ENCODE peak calls at places on chromosome 4, in seven cellular contexts. P, B, H, L, I, X and O are unnamed samples.

GRCh38 chr4:96839441-96839840 is 999.5 kb downstream of the PDHA2 start:
- DNase-seq in L (no peak), P (no peak), I (no peak), X (no peak), B (no peak), H (no peak), O (no peak)

GRCh38 chr4:175805863-175806262 is 6.2 kb downstream of the GPM6A start:
- DNase-seq in H (no peak), X (no peak), L (no peak), B (no peak), P (no peak), I (no peak), O (no peak)

GRCh38 chr4:123696712-123697111 is 300.1 kb downstream of the SPRY1 start:
- DNase-seq in L (no peak), B (no peak), P (no peak), X (no peak), I (no peak), H (no peak), O (no peak)

GRCh38 chr4:16897991-16898827 is at the start of gene LDB2:
- DNase-seq in B (peak; percentile 77), L (peak; percentile 72), P (peak; percentile 88), H (peak; percentile 85), X (peak; percentile 54), I (peak; percentile 31), O (no peak)

GRCh38 chr4:156999175-156999517 is 27.5 kb upstream of the PDGFC start:
- DNase-seq in X (no peak), B (no peak), I (peak; percentile 79), H (no peak), L (peak; percentile 61), P (peak; percentile 97), O (no peak)

GRCh38 chr4:8121236-8122015 is 37.2 kb downstream of the ABLIM2 start:
- DNase-seq in B (no peak), H (no peak), P (no peak), L (no peak), X (no peak), I (no peak), O (no peak)

GRCh38 chr4:168183717-168184571 is 91.6 kb downstream of the ANXA10 start:
- DNase-seq in B (no peak), H (no peak), I (no peak), P (peak; percentile 59), X (no peak), L (peak; percentile 25), O (no peak)

GRCh38 chr4:176755001-176755400 is 37.7 kb downstream of the VEGFC start:
- DNase-seq in I (no peak), L (no peak), H (no peak), P (no peak), X (no peak), B (no peak), O (no peak)

GRCh38 chr4:179110356-179110755 is 1668.1 kb upstream of the AGA start:
- DNase-seq in H (no peak), I (no peak), X (no peak), B (no peak), P (peak; percentile 98), L (no peak), O (no peak)

GRCh38 chr4:80005863-80006262 is 67.2 kb downstream of the ANTXR2 start:
- DNase-seq in B (no peak), P (peak; percentile 65), X (no peak), H (no peak), L (no peak), I (no peak), O (no peak)

GRCh38 chr4:610411-611261 is 14.7 kb upstream of the PDE6B start:
- DNase-seq in X (no peak), L (no peak), P (peak; percentile 49), B (no peak), H (no peak), I (no peak), O (no peak)

GRCh38 chr4:36392049-36392448 is 110.6 kb downstream of the DTHD1 start:
- DNase-seq in L (no peak), P (no peak), X (no peak), I (no peak), H (no peak), B (no peak), O (no peak)

GRCh38 chr4:184288451-184289178 is 70.9 kb upstream of the ENPP6 start:
- DNase-seq in B (no peak), X (no peak), L (no peak), I (no peak), H (no peak), P (no peak), O (no peak)

GRCh38 chr4:120826449-120826848 is 96.1 kb downstream of the PRDM5 start:
- DNase-seq in I (no peak), H (no peak), P (no peak), X (no peak), L (no peak), B (no peak), O (no peak)

GRCh38 chr4:66284991-66285451 is 614.7 kb upstream of the EPHA5 start:
- DNase-seq in B (no peak), L (no peak), P (no peak), I (no peak), X (no peak), H (no peak), O (no peak)

GRCh38 chr4:79442422-79442821 is 34.4 kb upstream of the GK2 start:
- DNase-seq in I (no peak), B (no peak), H (no peak), L (no peak), X (no peak), P (no peak), O (no peak)

GRCh38 chr4:105990933-105991332 is 95.7 kb downstream of the NPNT start:
- DNase-seq in L (peak; percentile 72), P (peak; percentile 30), X (no peak), H (peak; percentile 94), B (peak; percentile 72), I (peak; percentile 76), O (no peak)

GRCh38 chr4:15031993-15032660 is 29.8 kb downstream of the CPEB2 start:
- DNase-seq in B (no peak), P (peak; percentile 55), L (no peak), I (no peak), H (no peak), X (no peak), O (no peak)

GRCh38 chr4:175954685-175955084 is 111.0 kb upstream of the WDR17 start:
- DNase-seq in B (no peak), L (peak; percentile 18), I (peak; percentile 59), P (no peak), H (no peak), X (no peak), O (no peak)

GRCh38 chr4:186021461-186022167 is 47.3 kb upstream of the TLR3 start:
- DNase-seq in H (no peak), X (no peak), I (peak; percentile 26), L (peak; percentile 55), P (peak; percentile 20), B (no peak), O (peak; percentile 74)

DNA sequence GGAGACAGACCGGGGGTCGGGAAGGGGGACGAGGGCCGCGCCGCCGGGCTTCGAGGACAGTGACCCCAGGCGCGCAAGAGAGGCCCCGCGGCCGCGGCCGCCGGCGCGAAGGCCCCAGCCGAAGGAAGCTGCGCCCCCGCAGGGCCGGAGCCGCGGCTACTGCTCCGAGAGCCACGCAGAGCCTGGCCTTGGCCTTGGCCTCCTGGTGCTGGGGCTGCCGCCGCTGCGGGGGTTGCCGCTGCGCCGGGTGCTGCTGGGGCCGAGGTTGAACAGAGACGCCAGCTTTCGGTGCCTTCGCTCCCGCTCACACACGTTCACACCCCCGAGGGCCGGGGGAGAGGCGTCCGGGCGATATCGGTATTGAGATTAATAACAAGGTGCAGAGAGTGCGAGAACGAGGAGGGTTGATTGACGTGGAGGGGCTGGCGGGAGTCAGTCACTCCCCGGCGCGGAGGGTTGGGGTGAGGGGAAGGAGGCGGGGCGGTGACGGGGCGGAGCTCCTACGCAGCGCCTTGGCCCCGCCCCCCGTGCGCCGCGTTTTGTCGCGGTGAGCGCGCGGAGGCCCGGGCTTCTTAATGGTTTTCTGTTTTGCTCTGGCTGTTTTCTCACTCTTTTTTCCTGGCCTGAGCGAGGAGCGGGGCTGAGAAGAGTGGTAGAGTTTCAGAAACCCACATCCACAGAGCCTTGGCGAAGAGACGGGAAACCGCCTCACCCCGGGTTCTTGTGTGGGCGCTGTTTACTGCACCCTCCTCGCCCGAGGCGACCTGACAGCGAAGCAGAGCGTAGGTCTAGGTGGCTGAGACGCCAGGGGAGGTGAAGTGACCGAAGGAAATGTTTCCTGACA is 890 bp upstream of the CNOT6L start:
- DNase-seq in X (no peak), H (peak; percentile 93), I (peak; percentile 92), P (peak; percentile 70), B (peak; percentile 94), L (peak; percentile 92), O (no peak)
- TF ChIP-seq POLR2A in X (peak; percentile 71), H (peak; percentile 93), I (peak; percentile 93), P (peak; percentile 53), B (peak; percentile 84), L (peak; percentile 27), O (no peak)

GRCh38 chr4:6044276-6044675 is 26.0 kb upstream of the C4orf50 start:
- DNase-seq in L (no peak), I (no peak), P (no peak), H (no peak), X (no peak), B (no peak), O (no peak)

GRCh38 chr4:6043188-6043587 is 25.0 kb upstream of the C4orf50 start:
- DNase-seq in X (no peak), P (no peak), L (no peak), H (no peak), I (no peak), B (no peak), O (no peak)

GRCh38 chr4:6046526-6047129 is 28.4 kb upstream of the C4orf50 start:
- DNase-seq in I (no peak), H (no peak), P (no peak), L (no peak), X (no peak), B (no peak), O (no peak)

GRCh38 chr4:6043843-6044242 is 25.6 kb upstream of the C4orf50 start:
- DNase-seq in P (no peak), L (no peak), B (no peak), X (no peak), H (no peak), I (no peak), O (no peak)

GRCh38 chr4:6044805-6045204 is 26.6 kb upstream of the C4orf50 start:
- DNase-seq in I (no peak), B (no peak), L (no peak), X (no peak), P (no peak), H (no peak), O (no peak)
- H3K27me3 ChIP-seq in I (no peaks in the 10 kb centered on the region), B (peaks cover 44% of the 10 kb centered on the region), L (no peaks in the 10 kb centered on the region), X (no peaks in the 10 kb centered on the region), P (no peaks in the 10 kb centered on the region), H (peaks cover 36% of the 10 kb centered on the region), O (no peaks in the 10 kb centered on the region)

DNA sequence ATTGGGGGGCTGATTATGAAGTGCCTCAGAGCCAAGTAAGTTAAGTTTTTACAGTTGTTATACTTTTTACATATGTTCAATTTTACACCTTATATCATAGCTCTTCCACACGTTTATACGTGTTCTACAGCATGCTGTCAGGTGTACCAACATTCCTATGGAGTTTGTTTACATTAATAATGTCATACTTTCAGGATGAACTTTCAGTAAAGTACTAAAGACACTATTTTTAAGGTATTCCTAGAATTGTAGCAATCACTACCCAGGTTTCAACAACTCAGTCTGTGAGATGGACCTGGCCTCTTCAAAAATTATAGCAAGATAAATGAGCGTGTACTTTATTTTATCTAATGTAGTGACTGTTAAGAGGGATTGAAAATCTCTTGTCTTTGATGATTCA is 92.6 kb downstream of the PTPN13 start:
- DNase-seq in P (no peak), L (no peak), B (no peak), X (no peak), H (no peak), I (no peak), O (no peak)
- TF ChIP-seq POLR2A in P (no peak), L (no peak), B (no peak), X (no peak), H (no peak), I (no peak), O (no peak)

GRCh38 chr4:152939655-152940054 is 3.5 kb downstream of the FHDC1 start:
- DNase-seq in X (no peak), I (no peak), P (no peak), B (no peak), H (no peak), L (no peak), O (no peak)
- H3K27me3 ChIP-seq in X (peaks cover 13% of the 10 kb centered on the region), I (no peaks in the 10 kb centered on the region), P (peaks cover 58% of the 10 kb centered on the region), B (peaks cover 10% of the 10 kb centered on the region), H (peaks cover 50% of the 10 kb centered on the region), L (peaks cover 33% of the 10 kb centered on the region), O (no peaks in the 10 kb centered on the region)